ENCODE peak calls at places on chromosomes 12 and 14, in five cellular contexts. V is HCT116, P is breast epithelium, Z is stomach, B is endothelial cell of umbilical vein. T is an unnamed sample.

GRCh38 chr14:104337381-104337780 is 199.0 kb downstream of the KIF26A start:
- DNase-seq in V (no peak), P (no peak), Z (peak; percentile 11), B (no peak), T (no peak)

GRCh38 chr12:7310070-7310469 is 6.2 kb downstream of the ACSM4 start:
- DNase-seq in V (no peak), Z (no peak), B (no peak), P (no peak), T (no peak)

GRCh38 chr14:96217381-96217913 is 12.8 kb downstream of the BDKRB2 start:
- DNase-seq in B (no peak), Z (no peak), V (no peak), P (no peak), T (no peak)

GRCh38 chr12:64699504-64700115 is 59.6 kb downstream of the GNS start:
- DNase-seq in Z (peak; percentile 29), V (no peak), P (no peak), B (no peak), T (no peak)

GRCh38 chr14:74141703-74142102 is 56.9 kb downstream of the LIN52 start:
- DNase-seq in V (no peak), Z (no peak), P (no peak), B (no peak), T (no peak)

GRCh38 chr14:99554184-99554583 is 49.8 kb downstream of the CCDC85C start:
- DNase-seq in Z (peak; percentile 76), P (no peak), V (no peak), B (no peak), T (no peak)

GRCh38 chr12:6461401-6462233 is 8.9 kb downstream of the VAMP1 start:
- DNase-seq in Z (peak; percentile 62), P (peak; percentile 59), V (no peak), B (no peak), T (peak; percentile 79)

GRCh38 chr14:37595809-37596595 is 573 bp downstream of the TTC6 start:
- DNase-seq in Z (peak; percentile 68), V (peak; percentile 28), P (peak; percentile 62), B (no peak), T (no peak)

GRCh38 chr12:110247340-110248095 is 33.5 kb upstream of the ATP2A2 start:
- DNase-seq in V (no peak), P (peak; percentile 77), Z (peak; percentile 73), B (no peak), T (no peak)
- TF ChIP-seq POLR2A in V (no peak), P (no peak), Z (no peak), B (no peak), T (no peak)

DNA sequence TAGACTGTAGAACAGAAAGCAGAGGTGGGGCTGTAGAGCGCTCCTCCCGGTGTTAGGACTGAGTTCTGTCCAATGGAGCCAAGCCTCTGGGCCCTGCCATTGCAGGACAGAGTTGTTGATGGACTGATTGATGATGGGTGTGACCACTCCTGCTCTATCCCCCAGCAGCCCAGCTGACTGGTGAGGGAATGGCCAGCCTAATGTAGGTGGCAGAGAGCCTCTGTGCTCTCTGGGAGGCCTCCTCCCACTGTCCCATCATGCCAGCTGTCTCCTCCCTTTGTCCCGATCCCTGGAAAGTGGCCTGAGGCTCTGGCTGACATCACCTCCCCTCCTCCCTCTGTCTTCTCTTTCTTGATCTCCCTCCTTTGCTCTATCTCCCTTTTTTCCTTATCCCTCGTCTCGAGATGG is 804 bp downstream of the EFS start:
- DNase-seq in B (no peak), Z (no peak), V (no peak), P (peak; percentile 77), T (no peak)
- H3K27ac ChIP-seq in B (no peak overlapping the region), Z (peak overlapping the region; percentile 81), V (no peak overlapping the region), P (peak overlapping the region; percentile 99), T (peak overlapping the region; percentile 92)

DNA sequence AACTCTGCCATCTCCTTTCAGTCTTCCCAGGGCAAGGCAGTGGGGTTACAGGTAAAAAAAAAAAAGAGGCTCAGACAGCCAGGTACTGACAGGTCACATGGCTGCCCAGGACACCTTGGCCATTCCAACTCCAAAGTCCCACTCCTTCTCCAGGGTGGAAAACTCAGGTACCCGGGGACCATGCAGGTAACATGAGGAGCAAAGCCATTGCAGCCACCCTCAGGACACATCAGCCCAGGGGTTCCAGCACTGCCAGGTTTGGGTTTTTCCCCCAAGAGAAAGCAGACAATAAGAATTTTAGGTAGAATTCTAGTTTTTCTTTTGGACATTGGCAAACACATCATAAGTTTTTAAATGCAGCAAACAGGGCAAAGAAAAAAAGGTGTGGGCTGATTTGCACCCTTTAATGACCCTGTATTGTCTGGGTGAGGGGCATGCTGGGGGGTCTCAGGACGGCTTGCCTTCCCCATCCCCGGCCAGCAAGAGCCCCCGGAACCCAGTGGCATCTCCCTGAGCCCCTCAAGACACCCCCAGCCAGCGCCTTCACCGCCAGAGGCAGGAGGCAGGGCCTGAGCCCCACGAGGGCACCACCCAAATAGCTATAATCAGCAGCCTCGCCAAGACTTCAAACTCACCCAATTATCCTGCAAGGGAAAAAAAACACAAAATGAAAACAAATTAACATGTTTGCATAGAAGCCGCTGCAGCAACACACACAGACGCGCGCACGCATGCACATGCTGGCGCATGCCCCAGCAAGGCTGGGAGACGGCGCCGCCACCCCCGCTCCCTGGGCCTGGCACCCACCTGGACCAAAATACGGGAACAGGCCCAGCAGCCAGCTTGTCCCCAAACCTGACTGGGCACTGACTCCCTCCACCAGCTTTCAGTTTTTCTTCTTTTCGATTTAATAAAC is 15.6 kb downstream of the FAM222A start:
- DNase-seq in V (no peak), P (no peak), B (no peak), Z (no peak), T (peak; percentile 59)
- TF ChIP-seq POLR2AphosphoS5 in V (no peak), P (no peak), B (no peak), Z (no peak), T (no peak)

GRCh38 chr14:61761959-61762786 is at the start of gene SNAPC1:
- DNase-seq in P (peak; percentile 93), V (peak; percentile 93), B (peak; percentile 98), Z (peak; percentile 97), T (peak; percentile 98)
- TF ChIP-seq POLR2A in P (peak; percentile 40), V (peak; percentile 78), B (peak; percentile 89), Z (no peak), T (peak; percentile 80)

GRCh38 chr14:20988717-20989116 is 1.1 kb upstream of the METTL17 start:
- DNase-seq in Z (no peak), P (no peak), V (no peak), B (no peak), T (no peak)
- H3K27ac ChIP-seq in Z (peak overlapping the region; percentile 80), P (peak overlapping the region; percentile 91), V (peak overlapping the region; percentile 75), B (peak overlapping the region; percentile 53), T (peak overlapping the region; percentile 86)

T was measured in sigmoid colon.